ENCODE peak calls at places on chromosomes 4 and X, in ten cellular contexts. P, Q, D, K, W, T, A, J, X and F are unnamed samples.

GRCh38 chr4:8052160-8052691 is 106.4 kb downstream of the ABLIM2 start:
- DNase-seq in P (no peak), Q (no peak), D (no peak), K (no peak), W (no peak), T (no peak), A (no peak), J (no peak), X (no peak), F (no peak)

GRCh38 chr4:113383111-113383785 is 333.8 kb downstream of the ANK2 start:
- DNase-seq in P (peak; percentile 41), Q (no peak), D (no peak), K (no peak), W (peak; percentile 54), T (no peak), A (no peak), J (peak; percentile 96), X (no peak), F (peak; percentile 67)

GRCh38 chrX:96770315-96770714 is 85.7 kb downstream of the DIAPH2 start:
- DNase-seq in P (no peak), Q (peak; percentile 26), D (no peak), K (peak; percentile 25), W (no peak), T (no peak), A (no peak), J (peak; percentile 50), X (peak; percentile 17), F (no peak)

GRCh38 chr4:69649629-69650028 is 3.4 kb downstream of the UGT2A1 start:
- DNase-seq in P (no peak), Q (no peak), D (no peak), K (no peak), W (no peak), T (no peak), A (no peak), J (peak; percentile 8), X (no peak), F (no peak)

GRCh38 chr4:10738826-10739489 is 54.4 kb upstream of the CLNK start:
- DNase-seq in P (no peak), Q (no peak), D (no peak), K (no peak), W (no peak), T (no peak), A (no peak), J (no peak), X (no peak), F (no peak)

GRCh38 chr4:126768338-126768737 is 864.4 kb upstream of the INTU start:
- DNase-seq in P (no peak), Q (no peak), D (no peak), K (no peak), W (no peak), T (no peak), A (no peak), J (no peak), X (no peak), F (no peak)

GRCh38 chr4:183012862-183013855 is 85.9 kb upstream of the WWC2 start:
- DNase-seq in P (no peak), Q (no peak), D (no peak), K (no peak), W (no peak), T (peak; percentile 23), A (no peak), J (no peak), X (no peak), F (no peak)

GRCh38 chr4:6641164-6641970 is 882 bp downstream of the MRFAP1 start:
- DNase-seq in P (no peak), Q (peak; percentile 60), D (peak; percentile 78), K (peak; percentile 48), W (no peak), T (no peak), A (no peak), J (peak; percentile 37), X (peak; percentile 59), F (no peak)

GRCh38 chr4:98166025-98166730 is 22.9 kb upstream of the STPG2 start:
- DNase-seq in P (no peak), Q (no peak), D (no peak), K (no peak), W (no peak), T (no peak), A (no peak), J (peak; percentile 15), X (no peak), F (no peak)

GRCh38 chr4:169066934-169067333 is 56.9 kb upstream of the CBR4 start:
- DNase-seq in P (no peak), Q (no peak), D (no peak), K (no peak), W (no peak), T (no peak), A (no peak), J (no peak), X (no peak), F (no peak)

GRCh38 chr4:156790866-156791265 is 180.7 kb downstream of the PDGFC start:
- DNase-seq in P (no peak), Q (no peak), D (no peak), K (no peak), W (peak; percentile 49), T (peak; percentile 43), A (no peak), J (peak; percentile 80), X (peak; percentile 75), F (peak; percentile 75)

GRCh38 chr4:31045724-31046318 is 325.7 kb downstream of the PCDH7 start:
- DNase-seq in P (no peak), Q (peak; percentile 25), D (no peak), K (peak; percentile 4), W (no peak), T (no peak), A (peak; percentile 12), J (peak; percentile 57), X (no peak), F (no peak)

GRCh38 chrX:19886888-19887531 is 390 bp downstream of the SH3KBP1 start:
- DNase-seq in P (no peak), Q (peak; percentile 53), D (no peak), K (no peak), W (no peak), T (no peak), A (no peak), J (no peak), X (peak; percentile 42), F (no peak)

GRCh38 chrX:20067709-20068315 is 48.9 kb downstream of the MAP7D2 start:
- DNase-seq in P (peak; percentile 52), Q (peak; percentile 59), D (peak; percentile 78), K (peak; percentile 2), W (peak; percentile 69), T (peak; percentile 9), A (no peak), J (peak; percentile 89), X (no peak), F (peak; percentile 53)

GRCh38 chr4:89353514-89353913 is 45.9 kb upstream of the GPRIN3 start:
- DNase-seq in P (no peak), Q (no peak), D (no peak), K (no peak), W (no peak), T (no peak), A (no peak), J (no peak), X (no peak), F (no peak)
- H3K4me3 ChIP-seq in P (no peak overlapping the region), Q (no peak overlapping the region), D (no peak overlapping the region), K (no peak overlapping the region), W (no peak overlapping the region), T (no peak overlapping the region), A (no peak overlapping the region), J (no peak overlapping the region), X (no peak overlapping the region), F (no peak overlapping the region)

GRCh38 chr4:149825336-149825735 is 9.7 kb upstream of the IQCM start:
- DNase-seq in P (no peak), Q (no peak), D (no peak), K (no peak), W (no peak), T (no peak), A (no peak), J (no peak), X (no peak), F (no peak)

DNA sequence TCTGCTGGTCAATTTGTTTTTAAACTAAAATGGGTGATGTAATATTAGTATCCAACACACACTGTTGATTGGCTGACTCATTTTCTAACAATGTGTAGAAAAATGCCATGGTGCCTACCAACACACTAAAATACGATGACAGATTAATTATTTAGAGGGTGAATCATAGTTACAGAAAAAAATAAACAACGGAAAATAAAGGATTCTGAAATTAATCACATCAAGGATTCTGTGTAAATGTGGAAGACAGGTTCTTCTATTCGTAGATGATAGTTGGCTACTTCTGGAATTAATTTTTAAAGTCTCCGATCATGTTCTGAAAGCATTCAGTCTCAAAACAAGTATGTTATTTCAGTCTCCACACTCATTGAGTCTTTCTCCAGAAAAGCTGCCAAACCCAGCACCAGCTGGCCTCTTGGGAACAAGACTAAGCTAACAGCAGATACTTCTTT is 8.2 kb upstream of the IQCM start:
- DNase-seq in P (peak; percentile 78), Q (no peak), D (no peak), K (no peak), W (peak; percentile 71), T (no peak), A (no peak), J (peak; percentile 78), X (no peak), F (peak; percentile 46)
- H3K4me3 ChIP-seq in P (no peak overlapping the region), Q (no peak overlapping the region), D (no peak overlapping the region), K (no peak overlapping the region), W (no peak overlapping the region), T (no peak overlapping the region), A (no peak overlapping the region), J (no peak overlapping the region), X (no peak overlapping the region), F (no peak overlapping the region)

GRCh38 chr4:177125656-177126055 is 184.0 kb upstream of the NEIL3 start:
- DNase-seq in P (no peak), Q (no peak), D (no peak), K (no peak), W (no peak), T (no peak), A (no peak), J (no peak), X (no peak), F (no peak)

GRCh38 chr4:177128306-177128705 is 181.4 kb upstream of the NEIL3 start:
- DNase-seq in P (no peak), Q (no peak), D (no peak), K (no peak), W (no peak), T (no peak), A (no peak), J (peak; percentile 63), X (no peak), F (peak; percentile 31)

GRCh38 chr4:177127658-177128057 is 182.0 kb upstream of the NEIL3 start:
- DNase-seq in P (no peak), Q (no peak), D (no peak), K (no peak), W (no peak), T (no peak), A (no peak), J (no peak), X (no peak), F (no peak)

GRCh38 chr4:177123811-177124210 is 185.9 kb upstream of the NEIL3 start:
- DNase-seq in P (no peak), Q (no peak), D (no peak), K (no peak), W (no peak), T (no peak), A (no peak), J (no peak), X (no peak), F (no peak)

GRCh38 chr4:177124436-177124835 is 185.2 kb upstream of the NEIL3 start:
- DNase-seq in P (no peak), Q (no peak), D (no peak), K (no peak), W (no peak), T (no peak), A (no peak), J (no peak), X (no peak), F (no peak)
- H3K4me3 ChIP-seq in P (no peak overlapping the region), Q (no peak overlapping the region), D (no peak overlapping the region), K (no peak overlapping the region), W (no peak overlapping the region), T (no peak overlapping the region), A (no peak overlapping the region), J (no peak overlapping the region), X (no peak overlapping the region), F (no peak overlapping the region)

GRCh38 chr4:187451776-187452175 is 543.8 kb upstream of the ZFP42 start:
- DNase-seq in P (peak; percentile 9), Q (no peak), D (no peak), K (no peak), W (no peak), T (no peak), A (no peak), J (no peak), X (no peak), F (no peak)
- H3K4me3 ChIP-seq in P (no peak overlapping the region), Q (no peak overlapping the region), D (no peak overlapping the region), K (no peak overlapping the region), W (no peak overlapping the region), T (no peak overlapping the region), A (no peak overlapping the region), J (no peak overlapping the region), X (no peak overlapping the region), F (no peak overlapping the region)